ENCODE peak calls at places on chromosomes 11 and 22, in eight cellular contexts. Z, C, I, V, B, U, T and P are unnamed samples.

GRCh38 chr22:28930357-28931007 is 47.1 kb downstream of the ZNRF3 start:
- DNase-seq in Z (no peak), C (no peak), I (no peak), V (no peak), B (no peak), U (no peak), T (no peak), P (peak)

GRCh38 chr11:2825886-2826678 is 59.5 kb downstream of the CDKN1C start:
- DNase-seq in Z (no peak), C (no peak), I (peak), V (no peak), B (no peak), U (no peak), T (peak), P (peak)

GRCh38 chr11:19232910-19233503 is 7.7 kb downstream of the E2F8 start:
- DNase-seq in Z (no peak), C (no peak), I (peak), V (no peak), B (no peak), U (no peak), T (no peak), P (peak)

GRCh38 chr11:124415356-124415923 is 9.2 kb downstream of the OR8B4 start:
- DNase-seq in Z (peak), C (no peak), I (peak), V (peak), B (peak), U (no peak), T (no peak), P (peak)

GRCh38 chr22:37378642-37379058 is 48.6 kb downstream of the ELFN2 start:
- DNase-seq in Z (no peak), C (no peak), I (no peak), V (no peak), B (no peak), U (no peak), T (no peak), P (no peak)

GRCh38 chr22:44931077-44931540 is 78.7 kb downstream of the PHF21B start:
- DNase-seq in Z (no peak), C (no peak), I (no peak), V (no peak), B (no peak), U (no peak), T (peak), P (no peak)

GRCh38 chr22:30717331-30717921 is 22.8 kb downstream of the OSBP2 start:
- DNase-seq in Z (no peak), C (no peak), I (peak), V (no peak), B (no peak), U (peak), T (no peak), P (peak)

GRCh38 chr22:43203471-43203981 is 16.6 kb upstream of the TTLL12 start:
- DNase-seq in Z (no peak), C (no peak), I (no peak), V (no peak), B (no peak), U (no peak), T (no peak), P (no peak)

GRCh38 chr22:27621671-27622070 is 179.9 kb downstream of the MN1 start:
- DNase-seq in Z (no peak), C (no peak), I (no peak), V (no peak), B (no peak), U (no peak), T (no peak), P (no peak)

GRCh38 chr11:13320688-13321087 is 43.1 kb downstream of the BMAL1 start:
- DNase-seq in Z (no peak), C (no peak), I (no peak), V (no peak), B (no peak), U (no peak), T (no peak), P (no peak)

GRCh38 chr22:24059793-24060192 is 48.7 kb downstream of the CABIN1 start:
- DNase-seq in Z (no peak), C (no peak), I (no peak), V (no peak), B (no peak), U (no peak), T (no peak), P (no peak)

GRCh38 chr11:1470681-1471611 is 15.6 kb downstream of the MOB2 start:
- DNase-seq in Z (no peak), C (no peak), I (no peak), V (no peak), B (no peak), U (no peak), T (peak), P (no peak)

GRCh38 chr22:48182896-48183805 is 1420.7 kb downstream of the TBC1D22A start:
- DNase-seq in Z (no peak), C (no peak), I (no peak), V (no peak), B (no peak), U (no peak), T (no peak), P (no peak)

GRCh38 chr22:49767355-49768062 is 60.2 kb downstream of the BRD1 start:
- DNase-seq in Z (peak), C (peak), I (peak), V (peak), B (peak), U (peak), T (no peak), P (peak)

GRCh38 chr11:129658558-129658882 is 157.1 kb upstream of the TMEM45B start:
- DNase-seq in Z (no peak), C (no peak), I (no peak), V (no peak), B (no peak), U (no peak), T (no peak), P (no peak)

GRCh38 chr11:86510674-86511073 is 136.0 kb downstream of the CCDC81 start:
- DNase-seq in Z (no peak), C (no peak), I (no peak), V (no peak), B (no peak), U (no peak), T (no peak), P (no peak)

GRCh38 chr22:43118024-43118849 is 7.7 kb downstream of the BIK start:
- DNase-seq in Z (no peak), C (no peak), I (no peak), V (no peak), B (no peak), U (no peak), T (no peak), P (no peak)

GRCh38 chr11:90722552-90723190 is 499.8 kb upstream of the CHORDC1 start:
- DNase-seq in Z (no peak), C (no peak), I (peak), V (no peak), B (no peak), U (no peak), T (no peak), P (no peak)

GRCh38 chr22:30195245-30196140 is 51.1 kb downstream of the LIF start:
- DNase-seq in Z (no peak), C (no peak), I (no peak), V (no peak), B (no peak), U (no peak), T (no peak), P (no peak)

GRCh38 chr11:19903620-19904069 is 191.0 kb downstream of the NAV2 start:
- DNase-seq in Z (peak), C (peak), I (peak), V (peak), B (peak), U (peak), T (peak), P (peak)